ENCODE peak calls at places on chromosomes 3 and 15, in ten cellular contexts. E, H, M, D, P, J, U, F, Y and V are unnamed samples.

GRCh38 chr3:141454906-141455602 is 31.8 kb upstream of the RASA2 start:
- DNase-seq in E (peak; percentile 78), H (peak; percentile 5), M (no peak), D (peak; percentile 42), P (peak; percentile 88), J (peak; percentile 22), U (peak; percentile 89), F (peak; percentile 76), Y (no peak), V (peak; percentile 72)

GRCh38 chr15:89611317-89611716 is 36.0 kb downstream of the TICRR start:
- DNase-seq in E (no peak), H (no peak), M (no peak), D (no peak), P (no peak), J (no peak), U (no peak), F (no peak), Y (no peak), V (no peak)

GRCh38 chr3:12780776-12781175 is 15.7 kb upstream of the CAND2 start:
- DNase-seq in E (no peak), H (no peak), M (no peak), D (no peak), P (peak; percentile 77), J (no peak), U (no peak), F (peak; percentile 16), Y (no peak), V (no peak)

GRCh38 chr3:191649626-191650025 is 188.7 kb downstream of the PYDC2 start:
- DNase-seq in E (no peak), H (no peak), M (no peak), D (no peak), P (no peak), J (no peak), U (no peak), F (no peak), Y (no peak), V (no peak)

GRCh38 chr3:195397524-195397923 is 45.3 kb downstream of the ACAP2 start:
- DNase-seq in E (no peak), H (no peak), M (no peak), D (no peak), P (peak; percentile 17), J (no peak), U (no peak), F (no peak), Y (no peak), V (no peak)

GRCh38 chr15:88739541-88739940 is 63.7 kb upstream of the ACAN start:
- DNase-seq in E (no peak), H (no peak), M (no peak), D (no peak), P (no peak), J (no peak), U (no peak), F (no peak), Y (no peak), V (no peak)

GRCh38 chr3:149547954-149548728 is 73.6 kb downstream of the TM4SF4 start:
- DNase-seq in E (peak; percentile 83), H (no peak), M (no peak), D (no peak), P (peak; percentile 90), J (no peak), U (peak; percentile 92), F (peak; percentile 95), Y (no peak), V (peak; percentile 65)

GRCh38 chr3:180631317-180631716 is 29.4 kb downstream of the TTC14 start:
- DNase-seq in E (no peak), H (no peak), M (no peak), D (no peak), P (no peak), J (no peak), U (no peak), F (no peak), Y (no peak), V (no peak)

GRCh38 chr3:31377045-31377642 is 155.6 kb upstream of the STT3B start:
- DNase-seq in E (peak; percentile 61), H (peak; percentile 4), M (no peak), D (peak; percentile 25), P (peak; percentile 88), J (peak; percentile 29), U (peak; percentile 51), F (peak; percentile 91), Y (no peak), V (peak; percentile 82)

GRCh38 chr3:105762749-105763673 is 105.8 kb downstream of the CBLB start:
- DNase-seq in E (no peak), H (no peak), M (no peak), D (no peak), P (no peak), J (no peak), U (no peak), F (peak; percentile 22), Y (no peak), V (peak; percentile 11)

GRCh38 chr3:11641683-11642407 is 1.9 kb downstream of the VGLL4 start:
- DNase-seq in E (peak; percentile 29), H (no peak), M (no peak), D (peak; percentile 37), P (peak; percentile 68), J (peak; percentile 21), U (peak; percentile 71), F (peak; percentile 60), Y (no peak), V (no peak)

GRCh38 chr15:49521802-49522201 is 98.8 kb downstream of the FGF7 start:
- DNase-seq in E (no peak), H (no peak), M (no peak), D (no peak), P (peak; percentile 33), J (no peak), U (peak; percentile 36), F (no peak), Y (no peak), V (no peak)

GRCh38 chr3:51830345-51830744 is 31.1 kb upstream of the IQCF2 start:
- DNase-seq in E (no peak), H (no peak), M (no peak), D (no peak), P (no peak), J (no peak), U (no peak), F (no peak), Y (no peak), V (no peak)

GRCh38 chr3:172953576-172953975 is 187.5 kb downstream of the SPATA16 start:
- DNase-seq in E (no peak), H (no peak), M (no peak), D (no peak), P (no peak), J (no peak), U (no peak), F (no peak), Y (no peak), V (no peak)

GRCh38 chr3:66473181-66473580 is 27.6 kb downstream of the LRIG1 start:
- DNase-seq in E (peak; percentile 38), H (no peak), M (no peak), D (no peak), P (peak; percentile 58), J (no peak), U (peak; percentile 39), F (peak; percentile 53), Y (no peak), V (no peak)

GRCh38 chr3:170424879-170425278 is 6.2 kb downstream of the CLDN11 start:
- DNase-seq in E (peak; percentile 49), H (no peak), M (no peak), D (no peak), P (no peak), J (no peak), U (peak; percentile 64), F (peak; percentile 56), Y (no peak), V (no peak)

GRCh38 chr3:46981932-46982471 is 2.5 kb downstream of the NBEAL2 start:
- DNase-seq in E (no peak), H (no peak), M (no peak), D (no peak), P (no peak), J (no peak), U (no peak), F (no peak), Y (no peak), V (peak; percentile 62)

GRCh38 chr3:178705925-178706324 is 169.7 kb downstream of the KCNMB2 start:
- DNase-seq in E (peak; percentile 68), H (no peak), M (no peak), D (no peak), P (peak; percentile 60), J (no peak), U (no peak), F (peak; percentile 18), Y (no peak), V (no peak)

GRCh38 chr3:54957711-54958110 is 29.9 kb upstream of the LRTM1 start:
- DNase-seq in E (peak; percentile 78), H (no peak), M (no peak), D (no peak), P (peak; percentile 31), J (no peak), U (no peak), F (peak; percentile 78), Y (no peak), V (no peak)

GRCh38 chr3:193828477-193828876 is 235.5 kb downstream of the OPA1 start:
- DNase-seq in E (no peak), H (no peak), M (no peak), D (no peak), P (no peak), J (no peak), U (no peak), F (no peak), Y (no peak), V (no peak)

GRCh38 chr3:4409415-4409814 is 57.7 kb downstream of the SUMF1 start:
- DNase-seq in E (no peak), H (no peak), M (no peak), D (no peak), P (no peak), J (no peak), U (no peak), F (no peak), Y (no peak), V (no peak)

GRCh38 chr3:197040679-197041078 is 11.1 kb upstream of the MELTF start:
- DNase-seq in E (no peak), H (no peak), M (no peak), D (no peak), P (no peak), J (no peak), U (no peak), F (no peak), Y (no peak), V (no peak)

GRCh38 chr15:41957021-41957897 is 15.1 kb downstream of the EHD4 start:
- DNase-seq in E (no peak), H (no peak), M (no peak), D (no peak), P (peak; percentile 38), J (no peak), U (no peak), F (no peak), Y (no peak), V (peak; percentile 47)

GRCh38 chr15:95850837-95851236 is 479.7 kb upstream of the NR2F2 start:
- DNase-seq in E (no peak), H (no peak), M (no peak), D (no peak), P (no peak), J (no peak), U (no peak), F (no peak), Y (no peak), V (no peak)

GRCh38 chr3:7305561-7305960 is 444.6 kb downstream of the GRM7 start:
- DNase-seq in E (no peak), H (no peak), M (no peak), D (no peak), P (no peak), J (no peak), U (no peak), F (no peak), Y (no peak), V (no peak)

GRCh38 chr15:98903377-98904018 is 104.1 kb downstream of the PGPEP1L start:
- DNase-seq in E (peak; percentile 54), H (no peak), M (no peak), D (no peak), P (peak; percentile 73), J (no peak), U (peak; percentile 55), F (peak; percentile 86), Y (no peak), V (no peak)

GRCh38 chr3:170632780-170633179 is 46.9 kb upstream of the SLC7A14 start:
- DNase-seq in E (peak; percentile 8), H (no peak), M (no peak), D (no peak), P (no peak), J (no peak), U (no peak), F (peak; percentile 53), Y (no peak), V (no peak)

GRCh38 chr3:5195605-5196004 is 8.1 kb downstream of the EDEM1 start:
- DNase-seq in E (peak; percentile 42), H (no peak), M (no peak), D (peak; percentile 33), P (no peak), J (peak; percentile 13), U (no peak), F (peak; percentile 20), Y (no peak), V (no peak)